ENCODE peak calls at places on chromosomes 7 and 10, in five cellular contexts. One of them, this sample, is unnamed.

GRCh38 chr10:80191589-80192270 is 13.6 kb downstream of the ANXA11 start:
- DNase-seq in tibial nerve: no peak
- DNase-seq in stimulated activated CD8-positive, alpha-beta memory T cell treated with anti-CD3 and anti-CD28 coated beads, Interleukin-2, amount 100 ng/mL, for 48 hours: no peak
- DNase-seq in non-pigmented ciliary epithelial cell: no peak
- DNase-seq in uterus: no peak
- DNase-seq in this sample: no peak

GRCh38 chr10:77587424-77587806 is 50.2 kb downstream of the KCNMA1 start:
- DNase-seq in tibial nerve: no peak
- DNase-seq in stimulated activated CD8-positive, alpha-beta memory T cell treated with anti-CD3 and anti-CD28 coated beads, Interleukin-2, amount 100 ng/mL, for 48 hours: no peak
- DNase-seq in non-pigmented ciliary epithelial cell: no peak
- DNase-seq in uterus: no peak
- DNase-seq in this sample: no peak

GRCh38 chr7:92245487-92246362 is at the start of the genes ANKIB1 and KRIT1:
- DNase-seq in tibial nerve: peak; percentile 74
- DNase-seq in stimulated activated CD8-positive, alpha-beta memory T cell treated with anti-CD3 and anti-CD28 coated beads, Interleukin-2, amount 100 ng/mL, for 48 hours: peak; percentile 72
- DNase-seq in non-pigmented ciliary epithelial cell: no peak
- DNase-seq in uterus: peak; percentile 84
- DNase-seq in this sample: peak; percentile 68

GRCh38 chr7:107234436-107234835 is 65.6 kb downstream of the HBP1 start:
- DNase-seq in tibial nerve: no peak
- DNase-seq in stimulated activated CD8-positive, alpha-beta memory T cell treated with anti-CD3 and anti-CD28 coated beads, Interleukin-2, amount 100 ng/mL, for 48 hours: no peak
- DNase-seq in non-pigmented ciliary epithelial cell: no peak
- DNase-seq in uterus: no peak
- DNase-seq in this sample: no peak

GRCh38 chr7:66847879-66848810 is 72.9 kb upstream of the TMEM248 start:
- DNase-seq in tibial nerve: no peak
- DNase-seq in stimulated activated CD8-positive, alpha-beta memory T cell treated with anti-CD3 and anti-CD28 coated beads, Interleukin-2, amount 100 ng/mL, for 48 hours: no peak
- DNase-seq in non-pigmented ciliary epithelial cell: peak; percentile 58
- DNase-seq in uterus: no peak
- DNase-seq in this sample: no peak

GRCh38 chr7:73740771-73741170 is 2.2 kb upstream of the ABHD11 start:
- DNase-seq in tibial nerve: no peak
- DNase-seq in stimulated activated CD8-positive, alpha-beta memory T cell treated with anti-CD3 and anti-CD28 coated beads, Interleukin-2, amount 100 ng/mL, for 48 hours: no peak
- DNase-seq in non-pigmented ciliary epithelial cell: no peak
- DNase-seq in uterus: no peak
- DNase-seq in this sample: no peak

GRCh38 chr7:69738396-69738889 is 140.2 kb downstream of the AUTS2 start:
- DNase-seq in tibial nerve: no peak
- DNase-seq in stimulated activated CD8-positive, alpha-beta memory T cell treated with anti-CD3 and anti-CD28 coated beads, Interleukin-2, amount 100 ng/mL, for 48 hours: no peak
- DNase-seq in non-pigmented ciliary epithelial cell: no peak
- DNase-seq in uterus: no peak
- DNase-seq in this sample: no peak

GRCh38 chr7:96169439-96169838 is 152.5 kb downstream of the SLC25A13 start:
- DNase-seq in tibial nerve: no peak
- DNase-seq in stimulated activated CD8-positive, alpha-beta memory T cell treated with anti-CD3 and anti-CD28 coated beads, Interleukin-2, amount 100 ng/mL, for 48 hours: no peak
- DNase-seq in non-pigmented ciliary epithelial cell: no peak
- DNase-seq in uterus: no peak
- DNase-seq in this sample: no peak

GRCh38 chr7:90629306-90629918 is 33.3 kb downstream of the CDK14 start:
- DNase-seq in tibial nerve: peak; percentile 54
- DNase-seq in stimulated activated CD8-positive, alpha-beta memory T cell treated with anti-CD3 and anti-CD28 coated beads, Interleukin-2, amount 100 ng/mL, for 48 hours: no peak
- DNase-seq in non-pigmented ciliary epithelial cell: no peak
- DNase-seq in uterus: no peak
- DNase-seq in this sample: no peak

GRCh38 chr10:98074315-98074911 is 44.0 kb upstream of the CRTAC1 start:
- DNase-seq in tibial nerve: no peak
- DNase-seq in stimulated activated CD8-positive, alpha-beta memory T cell treated with anti-CD3 and anti-CD28 coated beads, Interleukin-2, amount 100 ng/mL, for 48 hours: no peak
- DNase-seq in non-pigmented ciliary epithelial cell: no peak
- DNase-seq in uterus: no peak
- DNase-seq in this sample: no peak

GRCh38 chr7:131629203-131629871 is 72.9 kb upstream of the PODXL start:
- DNase-seq in tibial nerve: no peak
- DNase-seq in stimulated activated CD8-positive, alpha-beta memory T cell treated with anti-CD3 and anti-CD28 coated beads, Interleukin-2, amount 100 ng/mL, for 48 hours: no peak
- DNase-seq in non-pigmented ciliary epithelial cell: peak; percentile 23
- DNase-seq in uterus: peak; percentile 56
- DNase-seq in this sample: no peak

GRCh38 chr7:79212334-79212733 is 241.1 kb downstream of the MAGI2 start:
- DNase-seq in tibial nerve: no peak
- DNase-seq in stimulated activated CD8-positive, alpha-beta memory T cell treated with anti-CD3 and anti-CD28 coated beads, Interleukin-2, amount 100 ng/mL, for 48 hours: no peak
- DNase-seq in non-pigmented ciliary epithelial cell: no peak
- DNase-seq in uterus: no peak
- DNase-seq in this sample: no peak

GRCh38 chr7:101681170-101682007 is 52.3 kb upstream of the MYL10 start:
- DNase-seq in tibial nerve: peak; percentile 12
- DNase-seq in stimulated activated CD8-positive, alpha-beta memory T cell treated with anti-CD3 and anti-CD28 coated beads, Interleukin-2, amount 100 ng/mL, for 48 hours: no peak
- DNase-seq in non-pigmented ciliary epithelial cell: no peak
- DNase-seq in uterus: peak; percentile 49
- DNase-seq in this sample: no peak

GRCh38 chr10:77125231-77125630 is 512.4 kb downstream of the KCNMA1 start:
- DNase-seq in tibial nerve: no peak
- DNase-seq in stimulated activated CD8-positive, alpha-beta memory T cell treated with anti-CD3 and anti-CD28 coated beads, Interleukin-2, amount 100 ng/mL, for 48 hours: no peak
- DNase-seq in non-pigmented ciliary epithelial cell: no peak
- DNase-seq in uterus: no peak
- DNase-seq in this sample: no peak

GRCh38 chr7:101941481-101942383 is 124.3 kb downstream of the CUX1 start:
- DNase-seq in tibial nerve: peak; percentile 9
- DNase-seq in stimulated activated CD8-positive, alpha-beta memory T cell treated with anti-CD3 and anti-CD28 coated beads, Interleukin-2, amount 100 ng/mL, for 48 hours: no peak
- DNase-seq in non-pigmented ciliary epithelial cell: peak; percentile 42
- DNase-seq in uterus: peak; percentile 55
- DNase-seq in this sample: no peak

GRCh38 chr10:49143249-49143648 is 9.4 kb upstream of the FAM170B start:
- DNase-seq in tibial nerve: no peak
- DNase-seq in stimulated activated CD8-positive, alpha-beta memory T cell treated with anti-CD3 and anti-CD28 coated beads, Interleukin-2, amount 100 ng/mL, for 48 hours: no peak
- DNase-seq in non-pigmented ciliary epithelial cell: no peak
- DNase-seq in uterus: no peak
- DNase-seq in this sample: no peak

GRCh38 chr10:91034494-91035157 is 113.7 kb upstream of the ANKRD1 start:
- DNase-seq in tibial nerve: peak; percentile 83
- DNase-seq in stimulated activated CD8-positive, alpha-beta memory T cell treated with anti-CD3 and anti-CD28 coated beads, Interleukin-2, amount 100 ng/mL, for 48 hours: no peak
- DNase-seq in non-pigmented ciliary epithelial cell: no peak
- DNase-seq in uterus: peak; percentile 71
- DNase-seq in this sample: no peak

GRCh38 chr7:120070201-120070600 is 202.8 kb upstream of the KCND2 start:
- DNase-seq in tibial nerve: no peak
- DNase-seq in stimulated activated CD8-positive, alpha-beta memory T cell treated with anti-CD3 and anti-CD28 coated beads, Interleukin-2, amount 100 ng/mL, for 48 hours: no peak
- DNase-seq in non-pigmented ciliary epithelial cell: no peak
- DNase-seq in uterus: no peak
- DNase-seq in this sample: no peak

GRCh38 chr10:92886334-92886961 is 38.1 kb downstream of the EXOC6 start:
- DNase-seq in tibial nerve: no peak
- DNase-seq in stimulated activated CD8-positive, alpha-beta memory T cell treated with anti-CD3 and anti-CD28 coated beads, Interleukin-2, amount 100 ng/mL, for 48 hours: no peak
- DNase-seq in non-pigmented ciliary epithelial cell: no peak
- DNase-seq in uterus: no peak
- DNase-seq in this sample: no peak

GRCh38 chr10:123795846-123796590 is 95.6 kb downstream of the CPXM2 start:
- DNase-seq in tibial nerve: no peak
- DNase-seq in stimulated activated CD8-positive, alpha-beta memory T cell treated with anti-CD3 and anti-CD28 coated beads, Interleukin-2, amount 100 ng/mL, for 48 hours: no peak
- DNase-seq in non-pigmented ciliary epithelial cell: no peak
- DNase-seq in uterus: no peak
- DNase-seq in this sample: no peak

GRCh38 chr7:101707587-101707986 is 78.5 kb upstream of the MYL10 start:
- DNase-seq in tibial nerve: no peak
- DNase-seq in stimulated activated CD8-positive, alpha-beta memory T cell treated with anti-CD3 and anti-CD28 coated beads, Interleukin-2, amount 100 ng/mL, for 48 hours: no peak
- DNase-seq in non-pigmented ciliary epithelial cell: no peak
- DNase-seq in uterus: no peak
- DNase-seq in this sample: no peak

GRCh38 chr10:116278832-116279231 is 5.8 kb upstream of the GFRA1 start:
- DNase-seq in tibial nerve: no peak
- DNase-seq in stimulated activated CD8-positive, alpha-beta memory T cell treated with anti-CD3 and anti-CD28 coated beads, Interleukin-2, amount 100 ng/mL, for 48 hours: no peak
- DNase-seq in non-pigmented ciliary epithelial cell: peak; percentile 40
- DNase-seq in uterus: no peak
- DNase-seq in this sample: no peak

GRCh38 chr7:122310119-122311021 is 5.8 kb upstream of the FEZF1 start:
- DNase-seq in tibial nerve: no peak
- DNase-seq in stimulated activated CD8-positive, alpha-beta memory T cell treated with anti-CD3 and anti-CD28 coated beads, Interleukin-2, amount 100 ng/mL, for 48 hours: no peak
- DNase-seq in non-pigmented ciliary epithelial cell: no peak
- DNase-seq in uterus: no peak
- DNase-seq in this sample: no peak

GRCh38 chr7:26291699-26292538 is at the start of gene SNX10:
- DNase-seq in tibial nerve: no peak
- DNase-seq in stimulated activated CD8-positive, alpha-beta memory T cell treated with anti-CD3 and anti-CD28 coated beads, Interleukin-2, amount 100 ng/mL, for 48 hours: peak; percentile 51
- DNase-seq in non-pigmented ciliary epithelial cell: no peak
- DNase-seq in uterus: peak; percentile 60
- DNase-seq in this sample: peak; percentile 15

GRCh38 chr10:28970231-28970630 is 292.9 kb downstream of the BAMBI start:
- DNase-seq in tibial nerve: no peak
- DNase-seq in stimulated activated CD8-positive, alpha-beta memory T cell treated with anti-CD3 and anti-CD28 coated beads, Interleukin-2, amount 100 ng/mL, for 48 hours: no peak
- DNase-seq in non-pigmented ciliary epithelial cell: no peak
- DNase-seq in uterus: no peak
- DNase-seq in this sample: no peak

GRCh38 chr10:124701435-124701834 is 42.7 kb downstream of the FAM53B start:
- DNase-seq in tibial nerve: peak; percentile 87
- DNase-seq in stimulated activated CD8-positive, alpha-beta memory T cell treated with anti-CD3 and anti-CD28 coated beads, Interleukin-2, amount 100 ng/mL, for 48 hours: no peak
- DNase-seq in non-pigmented ciliary epithelial cell: no peak
- DNase-seq in uterus: peak; percentile 95
- DNase-seq in this sample: no peak

GRCh38 chr10:113381906-113382562 is 170.8 kb upstream of the HABP2 start:
- DNase-seq in tibial nerve: no peak
- DNase-seq in stimulated activated CD8-positive, alpha-beta memory T cell treated with anti-CD3 and anti-CD28 coated beads, Interleukin-2, amount 100 ng/mL, for 48 hours: no peak
- DNase-seq in non-pigmented ciliary epithelial cell: peak; percentile 51
- DNase-seq in uterus: no peak
- DNase-seq in this sample: peak; percentile 44

GRCh38 chr10:30750971-30751677 is 121.6 kb upstream of the LYZL2 start:
- DNase-seq in tibial nerve: no peak
- DNase-seq in stimulated activated CD8-positive, alpha-beta memory T cell treated with anti-CD3 and anti-CD28 coated beads, Interleukin-2, amount 100 ng/mL, for 48 hours: no peak
- DNase-seq in non-pigmented ciliary epithelial cell: no peak
- DNase-seq in uterus: no peak
- DNase-seq in this sample: peak; percentile 37

GRCh38 chr10:15293862-15294835 is 76.9 kb downstream of the FAM171A1 start:
- DNase-seq in tibial nerve: no peak
- DNase-seq in stimulated activated CD8-positive, alpha-beta memory T cell treated with anti-CD3 and anti-CD28 coated beads, Interleukin-2, amount 100 ng/mL, for 48 hours: no peak
- DNase-seq in non-pigmented ciliary epithelial cell: no peak
- DNase-seq in uterus: no peak
- DNase-seq in this sample: peak; percentile 57

GRCh38 chr7:134478707-134479106 is 19.8 kb upstream of the AKR1B1 start:
- DNase-seq in tibial nerve: no peak
- DNase-seq in stimulated activated CD8-positive, alpha-beta memory T cell treated with anti-CD3 and anti-CD28 coated beads, Interleukin-2, amount 100 ng/mL, for 48 hours: no peak
- DNase-seq in non-pigmented ciliary epithelial cell: no peak
- DNase-seq in uterus: no peak
- DNase-seq in this sample: no peak

GRCh38 chr10:66747451-66747850 is 178.4 kb upstream of the LRRTM3 start:
- DNase-seq in tibial nerve: no peak
- DNase-seq in stimulated activated CD8-positive, alpha-beta memory T cell treated with anti-CD3 and anti-CD28 coated beads, Interleukin-2, amount 100 ng/mL, for 48 hours: no peak
- DNase-seq in non-pigmented ciliary epithelial cell: peak; percentile 96
- DNase-seq in uterus: no peak
- DNase-seq in this sample: no peak

GRCh38 chr7:5479133-5479745 is 55.6 kb upstream of the TNRC18 start:
- DNase-seq in tibial nerve: no peak
- DNase-seq in stimulated activated CD8-positive, alpha-beta memory T cell treated with anti-CD3 and anti-CD28 coated beads, Interleukin-2, amount 100 ng/mL, for 48 hours: no peak
- DNase-seq in non-pigmented ciliary epithelial cell: peak; percentile 20
- DNase-seq in uterus: no peak
- DNase-seq in this sample: no peak

GRCh38 chr7:143362126-143362961 is at the start of gene FAM131B:
- DNase-seq in tibial nerve: no peak
- DNase-seq in stimulated activated CD8-positive, alpha-beta memory T cell treated with anti-CD3 and anti-CD28 coated beads, Interleukin-2, amount 100 ng/mL, for 48 hours: no peak
- DNase-seq in non-pigmented ciliary epithelial cell: no peak
- DNase-seq in uterus: no peak
- DNase-seq in this sample: no peak

GRCh38 chr10:119896061-119896655 is 3.6 kb downstream of the SEC23IP start:
- DNase-seq in tibial nerve: peak; percentile 17
- DNase-seq in stimulated activated CD8-positive, alpha-beta memory T cell treated with anti-CD3 and anti-CD28 coated beads, Interleukin-2, amount 100 ng/mL, for 48 hours: no peak
- DNase-seq in non-pigmented ciliary epithelial cell: no peak
- DNase-seq in uterus: no peak
- DNase-seq in this sample: no peak

GRCh38 chr7:102874166-102874829 is 38.5 kb upstream of the LRRC17 start:
- DNase-seq in tibial nerve: no peak
- DNase-seq in stimulated activated CD8-positive, alpha-beta memory T cell treated with anti-CD3 and anti-CD28 coated beads, Interleukin-2, amount 100 ng/mL, for 48 hours: no peak
- DNase-seq in non-pigmented ciliary epithelial cell: peak; percentile 83
- DNase-seq in uterus: no peak
- DNase-seq in this sample: no peak

GRCh38 chr7:125773113-125773800 is 843.6 kb upstream of the POT1 start:
- DNase-seq in tibial nerve: no peak
- DNase-seq in stimulated activated CD8-positive, alpha-beta memory T cell treated with anti-CD3 and anti-CD28 coated beads, Interleukin-2, amount 100 ng/mL, for 48 hours: no peak
- DNase-seq in non-pigmented ciliary epithelial cell: no peak
- DNase-seq in uterus: no peak
- DNase-seq in this sample: no peak

GRCh38 chr10:115915429-115915828 is 357.6 kb downstream of the GFRA1 start:
- DNase-seq in tibial nerve: no peak
- DNase-seq in stimulated activated CD8-positive, alpha-beta memory T cell treated with anti-CD3 and anti-CD28 coated beads, Interleukin-2, amount 100 ng/mL, for 48 hours: no peak
- DNase-seq in non-pigmented ciliary epithelial cell: no peak
- DNase-seq in uterus: no peak
- DNase-seq in this sample: no peak

GRCh38 chr7:135980665-135981180 is 3.6 kb upstream of the MTPN start:
- DNase-seq in tibial nerve: no peak
- DNase-seq in stimulated activated CD8-positive, alpha-beta memory T cell treated with anti-CD3 and anti-CD28 coated beads, Interleukin-2, amount 100 ng/mL, for 48 hours: peak; percentile 11
- DNase-seq in non-pigmented ciliary epithelial cell: no peak
- DNase-seq in uterus: no peak
- DNase-seq in this sample: no peak

GRCh38 chr10:23338155-23338828 is 6.3 kb downstream of the C10orf67 start:
- DNase-seq in tibial nerve: no peak
- DNase-seq in stimulated activated CD8-positive, alpha-beta memory T cell treated with anti-CD3 and anti-CD28 coated beads, Interleukin-2, amount 100 ng/mL, for 48 hours: no peak
- DNase-seq in non-pigmented ciliary epithelial cell: peak; percentile 49
- DNase-seq in uterus: no peak
- DNase-seq in this sample: no peak

This sample was measured in CMK.